ENCODE peak calls at places on chromosomes 7 and 10, in seven cellular contexts. C, J, Z, X, I, W and N are unnamed samples.

GRCh38 chr7:1961776-1962276 is 270.9 kb downstream of the MAD1L1 start:
- DNase-seq in C (no peak), J (no peak), Z (no peak), X (peak; percentile 85), I (peak; percentile 76), W (peak; percentile 97), N (peak; percentile 80)

GRCh38 chr7:111242361-111242760 is 151.4 kb downstream of the LRRN3 start:
- DNase-seq in C (no peak), J (no peak), Z (no peak), X (no peak), I (no peak), W (no peak), N (no peak)

GRCh38 chr10:26739087-26739631 is 41.7 kb downstream of the PDSS1 start:
- DNase-seq in C (no peak), J (no peak), Z (no peak), X (no peak), I (no peak), W (no peak), N (no peak)

GRCh38 chr7:155038335-155038734 is 31.8 kb upstream of the HTR5A start:
- DNase-seq in C (no peak), J (no peak), Z (no peak), X (no peak), I (no peak), W (no peak), N (no peak)

GRCh38 chr7:55524558-55525310 is 47.6 kb downstream of the VOPP1 start:
- DNase-seq in C (no peak), J (no peak), Z (no peak), X (no peak), I (no peak), W (no peak), N (no peak)

GRCh38 chr7:19920200-19920599 is 146.8 kb upstream of the TMEM196 start:
- DNase-seq in C (no peak), J (no peak), Z (no peak), X (peak; percentile 21), I (no peak), W (peak; percentile 69), N (peak; percentile 82)

GRCh38 chr7:147483634-147484292 is 1106.8 kb upstream of the C7orf33 start:
- DNase-seq in C (no peak), J (no peak), Z (no peak), X (no peak), I (no peak), W (no peak), N (peak; percentile 5)

GRCh38 chr10:66639351-66639750 is 286.5 kb upstream of the LRRTM3 start:
- DNase-seq in C (no peak), J (no peak), Z (no peak), X (no peak), I (peak; percentile 40), W (peak; percentile 38), N (peak; percentile 1)

GRCh38 chr10:123614888-123615287 is 51.3 kb upstream of the GPR26 start:
- DNase-seq in C (no peak), J (peak; percentile 62), Z (peak; percentile 67), X (peak; percentile 10), I (no peak), W (peak; percentile 17), N (peak; percentile 39)

GRCh38 chr7:132614428-132615076 is 38.3 kb upstream of the PLXNA4 start:
- DNase-seq in C (no peak), J (peak; percentile 59), Z (no peak), X (peak; percentile 20), I (no peak), W (peak; percentile 17), N (peak; percentile 20)

GRCh38 chr10:59872892-59873463 is 33.4 kb downstream of the CCDC6 start:
- DNase-seq in C (no peak), J (no peak), Z (no peak), X (peak; percentile 84), I (peak; percentile 32), W (peak; percentile 92), N (peak; percentile 97)

GRCh38 chr10:117175901-117176534 is 21.3 kb upstream of the KCNK18 start:
- DNase-seq in C (peak; percentile 64), J (peak; percentile 75), Z (peak; percentile 78), X (peak; percentile 61), I (peak; percentile 15), W (peak; percentile 72), N (peak; percentile 83)

GRCh38 chr10:93152136-93152535 is 78.4 kb downstream of the CYP26A1 start:
- DNase-seq in C (no peak), J (no peak), Z (no peak), X (peak; percentile 41), I (peak; percentile 86), W (peak; percentile 65), N (peak; percentile 33)

GRCh38 chr10:124497196-124497990 is 35.8 kb downstream of the LHPP start:
- DNase-seq in C (no peak), J (peak; percentile 36), Z (no peak), X (no peak), I (no peak), W (no peak), N (no peak)

GRCh38 chr7:142371586-142372377 is 113.9 kb upstream of the PRSS58 start:
- DNase-seq in C (no peak), J (no peak), Z (no peak), X (no peak), I (no peak), W (no peak), N (no peak)

GRCh38 chr10:32692174-32692573 is 246.2 kb downstream of the CCDC7 start:
- DNase-seq in C (peak; percentile 76), J (no peak), Z (no peak), X (peak; percentile 23), I (no peak), W (peak; percentile 96), N (peak; percentile 60)

GRCh38 chr10:9268176-9268575 is 1213.7 kb downstream of the GATA3 start:
- DNase-seq in C (no peak), J (no peak), Z (no peak), X (no peak), I (no peak), W (no peak), N (no peak)

GRCh38 chr7:5478568-5479045 is 55.0 kb upstream of the TNRC18 start:
- DNase-seq in C (no peak), J (no peak), Z (no peak), X (peak; percentile 9), I (no peak), W (no peak), N (no peak)

GRCh38 chr7:115099906-115100305 is 178.0 kb downstream of the MDFIC start:
- DNase-seq in C (no peak), J (no peak), Z (no peak), X (peak; percentile 55), I (no peak), W (peak; percentile 80), N (peak; percentile 81)

GRCh38 chr7:105227391-105227790 is 161.3 kb downstream of the SRPK2 start:
- DNase-seq in C (no peak), J (no peak), Z (no peak), X (no peak), I (no peak), W (no peak), N (no peak)

GRCh38 chr10:46216003-46216634 is 70.7 kb upstream of the ANTXRL start:
- DNase-seq in C (no peak), J (no peak), Z (no peak), X (no peak), I (no peak), W (no peak), N (no peak)

GRCh38 chr10:131810036-131810804 is 90.6 kb upstream of the PPP2R2D start:
- DNase-seq in C (no peak), J (no peak), Z (peak; percentile 25), X (no peak), I (no peak), W (no peak), N (no peak)

GRCh38 chr7:105924950-105925349 is 38.1 kb upstream of the CDHR3 start:
- DNase-seq in C (no peak), J (no peak), Z (no peak), X (no peak), I (no peak), W (no peak), N (no peak)

GRCh38 chr7:16753932-16754571 is 497 bp downstream of the TSPAN13 start:
- DNase-seq in C (peak; percentile 61), J (peak; percentile 50), Z (peak; percentile 59), X (no peak), I (no peak), W (peak; percentile 23), N (peak; percentile 39)

GRCh38 chr7:74254858-74255379 is 720 bp upstream of the RFC2 start:
- DNase-seq in C (no peak), J (no peak), Z (no peak), X (no peak), I (no peak), W (no peak), N (no peak)

GRCh38 chr7:351681-352480 is 61.9 kb downstream of the FOXL3 start:
- DNase-seq in C (no peak), J (no peak), Z (no peak), X (no peak), I (no peak), W (no peak), N (no peak)

DNA sequence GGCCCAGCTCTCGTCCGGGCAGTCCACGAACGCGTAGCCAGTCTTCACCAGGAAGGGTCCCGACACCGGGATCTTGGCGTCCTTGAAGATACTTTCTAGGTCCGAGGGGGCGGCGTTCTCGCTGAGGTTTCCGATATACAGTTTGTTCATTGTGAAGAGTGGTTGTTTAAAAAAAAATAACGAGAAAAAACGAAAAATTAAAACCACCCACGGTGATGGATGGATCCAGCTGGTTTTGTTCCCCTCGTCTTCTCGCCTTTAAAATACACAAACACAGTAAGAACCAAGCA is 385 bp downstream of the IGF2BP3 start:
- DNase-seq in C (no peak), J (no peak), Z (no peak), X (no peak), I (no peak), W (no peak), N (no peak)
- H3K4me3 ChIP-seq in C (peak overlapping the region; percentile 56), J (peak overlapping the region; percentile 58), Z (no peak overlapping the region), X (peak overlapping the region; percentile 71), I (peak overlapping the region; percentile 49), W (peak overlapping the region; percentile 86), N (peak overlapping the region; percentile 72)

DNA sequence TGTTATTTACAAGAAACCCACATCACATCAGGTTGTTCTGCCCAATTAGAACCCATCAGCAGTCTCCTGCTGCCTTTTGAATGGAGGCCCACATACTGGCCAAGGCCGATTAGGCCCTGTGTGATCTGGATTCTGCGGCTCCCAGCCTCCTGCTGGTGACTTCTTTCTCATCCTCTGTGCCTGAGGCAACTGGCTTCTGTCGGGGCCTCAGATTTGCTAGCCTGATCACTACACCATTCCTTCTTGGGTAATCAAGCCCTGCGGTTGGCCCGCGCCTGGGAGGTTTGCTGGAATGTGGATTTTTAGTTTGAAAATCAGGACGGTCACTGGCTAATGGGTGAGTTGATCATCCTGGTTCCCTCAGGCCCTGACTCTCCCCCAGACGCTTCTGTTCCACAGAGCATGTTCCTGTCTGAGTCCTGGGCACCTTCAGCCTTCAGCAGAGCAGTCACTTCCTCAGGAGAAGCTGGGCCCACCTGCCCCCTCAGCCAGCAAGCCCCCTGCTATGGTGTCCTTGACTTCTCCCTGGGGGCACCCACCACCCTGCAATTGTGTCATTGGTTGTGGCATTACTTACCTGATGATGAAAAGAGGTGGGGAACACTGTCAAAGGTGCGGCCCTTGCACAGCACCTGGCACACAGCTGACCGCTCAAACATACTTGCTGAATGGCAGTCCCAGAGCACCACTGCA is 207.6 kb downstream of the PHTF2 start:
- DNase-seq in C (no peak), J (no peak), Z (no peak), X (no peak), I (no peak), W (no peak), N (no peak)
- TF ChIP-seq CTCF in C (no peak), J (no peak), Z (no peak), X (no peak), I (no peak), W (no peak), N (no peak)

GRCh38 chr7:131145026-131145425 is 182.7 kb upstream of the MKLN1 start:
- DNase-seq in C (no peak), J (no peak), Z (no peak), X (no peak), I (no peak), W (peak; percentile 11), N (no peak)
- H3K4me3 ChIP-seq in C (no peak overlapping the region), J (no peak overlapping the region), Z (no peak overlapping the region), X (no peak overlapping the region), I (no peak overlapping the region), W (no peak overlapping the region), N (no peak overlapping the region)

GRCh38 chr7:158957921-158958471 is 101.6 kb downstream of the DYNC2I1 start:
- DNase-seq in C (no peak), J (no peak), Z (no peak), X (no peak), I (no peak), W (no peak), N (no peak)
- TF ChIP-seq CTCF in C (no peak), J (no peak), Z (no peak), X (no peak), I (no peak), W (no peak), N (no peak)